ENCODE peak calls at places on chromosomes 13 and 19, in four cellular contexts. L, T, U and V are unnamed samples.

GRCh38 chr13:88068975-88069374 is 397.8 kb downstream of the SLITRK5 start:
- DNase-seq in L (peak; percentile 84), T (peak; percentile 35), U (no peak), V (no peak)

GRCh38 chr19:5673752-5674151 is 6.6 kb downstream of the MICOS13 start:
- DNase-seq in L (no peak), T (no peak), U (no peak), V (no peak)

GRCh38 chr13:87923713-87924112 is 252.5 kb downstream of the SLITRK5 start:
- DNase-seq in L (no peak), T (no peak), U (no peak), V (no peak)

GRCh38 chr19:28444371-28444770 is 768.6 kb downstream of the UQCRFS1 start:
- DNase-seq in L (no peak), T (no peak), U (no peak), V (no peak)

GRCh38 chr13:28415994-28416411 is 78.9 kb downstream of the FLT1 start:
- DNase-seq in L (no peak), T (no peak), U (no peak), V (no peak)

GRCh38 chr19:19115954-19116353 is 22.3 kb downstream of the TMEM161A start:
- DNase-seq in L (peak; percentile 89), T (no peak), U (no peak), V (peak; percentile 58)

GRCh38 chr13:43911871-43912270 is 32.2 kb downstream of the LACC1 start:
- DNase-seq in L (no peak), T (no peak), U (no peak), V (no peak)

GRCh38 chr19:12090807-12091206 is 26.3 kb downstream of the ZNF844 start:
- DNase-seq in L (peak; percentile 71), T (peak; percentile 85), U (peak; percentile 22), V (peak; percentile 49)

GRCh38 chr13:31835932-31836331 is 96.6 kb downstream of the RXFP2 start:
- DNase-seq in L (no peak), T (no peak), U (no peak), V (no peak)

GRCh38 chr13:110261166-110262081 is 45.5 kb downstream of the COL4A1 start:
- DNase-seq in L (peak; percentile 71), T (no peak), U (no peak), V (no peak)

GRCh38 chr19:13017306-13018036 is 22.2 kb downstream of the NFIX start:
- DNase-seq in L (peak; percentile 66), T (no peak), U (no peak), V (no peak)

GRCh38 chr13:45873491-45874360 is 22.2 kb upstream of the SIAH3 start:
- DNase-seq in L (peak; percentile 61), T (no peak), U (no peak), V (no peak)

GRCh38 chr13:42990991-42991891 is 800 bp downstream of the EPSTI1 start:
- DNase-seq in L (no peak), T (peak; percentile 71), U (no peak), V (no peak)

GRCh38 chr13:64164435-64164834 is 2748.8 kb upstream of the PCDH20 start:
- DNase-seq in L (no peak), T (peak; percentile 34), U (no peak), V (no peak)

GRCh38 chr13:98207411-98207810 is 30.3 kb upstream of the RNF113B start:
- DNase-seq in L (no peak), T (no peak), U (no peak), V (no peak)

GRCh38 chr19:37077615-37077928 is 661 bp upstream of the ZNF420 start:
- DNase-seq in L (no peak), T (no peak), U (no peak), V (no peak)

GRCh38 chr19:17294051-17294891 is 9.0 kb downstream of the ABHD8 start:
- DNase-seq in L (peak; percentile 82), T (peak; percentile 78), U (no peak), V (peak; percentile 65)

GRCh38 chr19:17289489-17289888 is 7.8 kb downstream of the ANKLE1 start:
- DNase-seq in L (peak; percentile 96), T (peak; percentile 85), U (no peak), V (peak; percentile 88)

GRCh38 chr19:17296278-17296677 is 6.9 kb downstream of the ABHD8 start:
- DNase-seq in L (no peak), T (no peak), U (no peak), V (no peak)

GRCh38 chr19:17293605-17294004 is 9.6 kb downstream of the ABHD8 start:
- DNase-seq in L (no peak), T (no peak), U (no peak), V (no peak)

GRCh38 chr19:17292301-17293074 is 10.7 kb downstream of the ABHD8 start:
- DNase-seq in L (peak; percentile 93), T (peak; percentile 94), U (peak; percentile 79), V (peak; percentile 98)
- TF ChIP-seq POLR2AphosphoS5 in L (peak; percentile 97), T (peak; percentile 78), U (no peak), V (peak; percentile 19)

DNA sequence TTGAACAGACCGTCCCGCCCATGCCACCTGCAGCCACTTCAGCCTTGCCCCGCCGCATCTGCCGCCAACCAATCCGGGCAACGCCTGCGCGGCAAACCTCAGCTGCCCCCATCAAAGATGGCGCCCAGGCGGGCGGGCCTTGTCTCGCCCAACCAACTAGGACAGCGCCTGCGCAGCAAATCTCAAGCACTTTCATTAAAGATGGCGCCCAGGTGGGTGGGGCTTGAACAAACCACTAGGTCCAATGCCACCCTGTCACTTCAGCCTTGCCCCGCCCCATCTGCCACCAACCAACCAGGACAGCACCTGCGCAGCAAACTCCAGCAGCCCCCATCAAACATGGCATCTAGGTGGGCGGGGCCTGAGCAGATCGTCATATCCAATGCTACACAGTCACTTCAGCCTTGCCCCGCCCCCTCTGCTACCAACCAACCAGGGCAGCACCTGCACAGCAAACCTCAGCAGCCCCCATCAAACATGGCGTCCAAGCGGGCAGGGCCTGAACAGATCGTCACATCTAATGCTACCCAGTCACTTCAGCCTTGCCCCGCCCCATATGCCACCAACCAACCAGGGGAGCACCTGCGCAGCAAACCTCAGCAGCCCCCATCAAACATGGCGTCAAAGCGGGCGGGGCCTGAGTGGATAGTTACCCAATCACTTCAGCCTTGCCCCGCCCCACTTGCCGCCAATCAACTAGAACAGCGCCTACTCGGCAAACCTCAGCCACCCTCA is 1.4 kb downstream of the PEG3 start:
- DNase-seq in L (no peak), T (peak; percentile 84), U (peak; percentile 99), V (no peak)
- TF ChIP-seq POLR2AphosphoS5 in L (no peak), T (peak; percentile 58), U (no peak), V (no peak)

DNA sequence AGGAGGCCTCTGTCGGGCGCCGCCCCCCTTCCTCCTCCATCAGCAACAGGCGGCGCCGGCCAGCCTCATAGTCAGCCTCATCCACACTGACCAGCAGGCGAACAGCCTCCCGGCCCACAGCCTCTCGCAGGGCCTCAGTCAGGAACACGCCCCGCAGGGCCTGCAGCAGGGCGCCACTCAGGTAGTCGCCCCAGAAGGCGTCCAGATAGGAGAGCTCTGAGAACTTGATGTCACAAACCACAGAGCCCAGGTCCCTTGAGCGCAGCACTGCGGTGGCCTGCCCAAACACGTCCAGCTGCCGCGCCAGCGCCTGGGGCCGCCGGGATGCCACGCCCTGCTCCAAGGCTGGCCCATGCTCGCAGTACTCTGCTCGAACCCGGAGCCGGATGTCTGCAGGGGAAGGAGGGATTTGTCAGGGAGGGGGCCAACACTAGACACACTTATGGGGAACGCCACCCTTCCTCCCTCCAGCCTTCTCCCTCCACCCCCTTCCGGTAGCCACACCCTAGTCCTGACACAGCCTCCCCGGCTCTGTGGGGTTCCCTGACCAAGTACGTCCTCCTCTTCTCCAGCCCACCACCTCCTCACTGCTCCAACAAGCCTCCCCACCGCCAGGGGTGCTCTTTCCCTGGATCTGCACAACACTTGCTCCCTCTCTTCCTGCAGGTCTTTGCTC is 17.9 kb downstream of the DEDD2 start:
- DNase-seq in L (peak; percentile 61), T (peak; percentile 94), U (no peak), V (peak; percentile 81)
- TF ChIP-seq POLR2AphosphoS5 in L (no peak), T (peak; percentile 44), U (no peak), V (no peak)

DNA sequence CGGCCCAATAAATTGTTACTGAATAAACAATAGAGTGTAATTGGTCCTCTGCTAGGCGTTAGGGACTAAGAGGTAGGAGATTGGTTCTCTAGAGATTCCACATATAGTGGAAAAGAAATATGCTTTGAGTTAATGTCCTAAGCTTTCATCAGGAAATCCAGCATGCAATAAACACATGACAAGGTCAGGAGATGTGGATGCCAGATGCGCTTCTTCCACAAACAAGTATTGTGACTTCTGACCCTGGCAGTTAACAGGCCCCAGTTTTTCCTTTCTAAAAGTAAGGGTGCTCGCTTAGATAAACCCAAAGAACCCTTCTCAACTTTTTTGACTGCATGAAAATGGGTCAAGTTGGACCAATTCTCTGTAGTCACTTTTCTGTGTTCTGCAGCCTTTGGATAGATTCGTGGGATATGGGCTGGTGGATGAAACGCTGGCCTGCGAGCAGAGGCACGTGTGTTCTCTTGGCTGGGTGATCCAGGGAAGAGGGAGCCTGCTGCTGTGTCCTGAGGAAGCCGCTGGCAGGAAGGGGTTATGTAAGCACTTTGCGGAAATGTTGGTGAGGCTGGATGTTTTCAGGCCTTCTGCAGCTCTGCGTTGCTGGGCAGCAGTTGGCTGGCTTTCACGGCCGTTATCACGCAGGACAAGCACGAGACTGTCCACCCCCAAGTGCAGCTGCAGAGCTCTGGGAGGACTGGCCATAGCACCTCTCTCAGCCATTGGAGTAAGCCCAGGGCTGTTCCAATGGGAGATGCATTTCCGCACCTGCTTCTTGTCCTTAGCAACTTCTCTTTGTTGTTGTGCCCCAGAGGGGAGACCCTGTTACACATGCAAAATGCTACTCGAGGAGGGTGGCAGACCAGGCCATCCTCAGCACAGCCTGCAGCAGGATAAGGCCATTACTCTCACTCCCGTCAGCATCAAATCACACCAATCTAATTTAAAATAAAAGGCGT is 146.8 kb upstream of the SOX21 start:
- DNase-seq in L (peak; percentile 13), T (peak; percentile 83), U (peak; percentile 20), V (no peak)
- TF ChIP-seq POLR2AphosphoS5 in L (no peak), T (peak; percentile 78), U (no peak), V (no peak)

GRCh38 chr19:2231621-2232221 is 4.4 kb downstream of the PLEKHJ1 start:
- DNase-seq in L (no peak), T (no peak), U (no peak), V (no peak)

GRCh38 chr19:2229103-2230028 is 6.8 kb downstream of the PLEKHJ1 start:
- DNase-seq in L (no peak), T (no peak), U (no peak), V (no peak)

GRCh38 chr19:2232286-2233151 is 3.6 kb downstream of the PLEKHJ1 start:
- DNase-seq in L (no peak), T (no peak), U (no peak), V (no peak)

GRCh38 chr19:2230029-2230531 is 6.0 kb downstream of the PLEKHJ1 start:
- DNase-seq in L (no peak), T (no peak), U (no peak), V (no peak)

GRCh38 chr19:2230807-2231533 is 5.2 kb downstream of the PLEKHJ1 start:
- DNase-seq in L (no peak), T (no peak), U (no peak), V (no peak)
- TF ChIP-seq POLR2AphosphoS5 in L (no peak), T (peak; percentile 28), U (no peak), V (no peak)

GRCh38 chr13:105231579-105231978 is 1303.9 kb downstream of the EFNB2 start:
- DNase-seq in L (no peak), T (no peak), U (no peak), V (no peak)

GRCh38 chr13:105232403-105232802 is 1303.1 kb downstream of the EFNB2 start:
- DNase-seq in L (no peak), T (no peak), U (no peak), V (no peak)
- TF ChIP-seq POLR2AphosphoS5 in L (no peak), T (no peak), U (no peak), V (no peak)